ENCODE peak calls at places on chromosomes 4 and X, in nine cellular contexts. Y, Q, L, E, K, G, M, H and T are unnamed samples.
A peak's percentile ranks its signal among the peaks of the same experiment; 100 is the strongest.

GRCh38 chr4:181538435-181538834 is 704.8 kb upstream of the TENM3 start:
- DNase-seq in E (no peak), K (no peak), L (no peak), M (no peak), Q (no peak), G (no peak), H (no peak), Y (no peak), T (no peak)

GRCh38 chr4:601612-602558 is 23.5 kb upstream of the PDE6B start:
- DNase-seq in E (no peak), M (no peak), Y (no peak), L (no peak), Q (no peak), G (no peak), K (no peak), H (no peak), T (no peak)

GRCh38 chrX:45187731-45188130 is 12.9 kb downstream of the DIPK2B start:
- DNase-seq in Q (no peak), H (no peak), M (peak; percentile 51), Y (no peak), L (no peak), G (no peak), E (no peak), K (no peak), T (no peak)

GRCh38 chr4:8381814-8382581 is 58.5 kb downstream of the ACOX3 start:
- DNase-seq in M (no peak), E (no peak), L (no peak), Y (no peak), H (no peak), Q (no peak), K (no peak), G (peak; percentile 8), T (no peak)

GRCh38 chrX:42755820-42756219 is 22.1 kb downstream of the PPP1R2C start:
- DNase-seq in G (no peak), L (no peak), E (no peak), Q (no peak), Y (no peak), K (no peak), H (no peak), M (peak; percentile 78), T (no peak)

GRCh38 chr4:174948826-174949225 is 30.7 kb downstream of the ADAM29 start:
- DNase-seq in L (no peak), G (no peak), K (no peak), H (no peak), M (no peak), Q (no peak), E (no peak), Y (no peak), T (no peak)

GRCh38 chr4:108106186-108106585 is 62.5 kb downstream of the LEF1 start:
- DNase-seq in Q (no peak), E (no peak), Y (no peak), M (no peak), G (no peak), H (no peak), K (no peak), L (no peak), T (no peak)

GRCh38 chr4:41745292-41746024 is 3.1 kb downstream of the PHOX2B start:
- DNase-seq in Y (no peak), H (no peak), Q (no peak), K (peak; percentile 83), E (peak; percentile 56), L (no peak), M (no peak), G (no peak), T (no peak)

GRCh38 chr4:124854968-124855367 is 142.4 kb upstream of the ANKRD50 start:
- DNase-seq in H (peak; percentile 30), M (no peak), Q (no peak), G (no peak), Y (no peak), E (no peak), K (no peak), L (no peak), T (no peak)

GRCh38 chrX:48800574-48801280 is 1.1 kb upstream of the HDAC6 start:
- DNase-seq in K (no peak), L (peak; percentile 96), G (no peak), E (no peak), H (no peak), Q (no peak), M (no peak), Y (no peak), T (peak; percentile 60)
- TF ChIP-seq CTCF in K (no peak), L (no peak), G (no peak), E (no peak), H (no peak), Q (no peak), M (no peak), Y (no peak), T (no peak)

DNA sequence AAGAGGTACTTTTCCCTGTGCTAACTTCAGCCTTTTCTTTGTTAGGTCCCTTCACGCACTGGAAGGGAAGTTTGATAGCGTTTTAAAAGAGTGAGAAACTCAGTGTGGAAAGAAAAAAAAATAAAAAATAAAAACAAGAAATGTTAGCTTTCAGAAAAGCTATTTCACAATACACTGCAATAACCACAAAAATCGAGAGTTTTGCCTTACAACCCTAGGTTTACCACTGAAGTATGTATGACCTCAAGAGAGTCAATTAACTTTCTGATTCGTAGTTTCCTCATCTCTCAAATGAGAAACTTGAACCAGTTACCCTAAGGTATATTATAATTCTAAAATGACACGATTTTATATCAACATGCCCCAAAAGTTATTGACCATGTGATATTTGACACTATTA is 93.9 kb upstream of the JADE1 start:
- DNase-seq in Q (no peak), E (no peak), Y (no peak), G (no peak), M (no peak), L (no peak), K (no peak), H (no peak), T (peak; percentile 32)
- TF ChIP-seq MAX in Q (no peak), E (no peak), Y (no peak), G (no peak), M (no peak), L (no peak), K (no peak), H (no peak), T (no peak)

GRCh38 chrX:14533867-14534266 is 4.5 kb downstream of the GLRA2 start:
- DNase-seq in E (no peak), Y (no peak), M (no peak), L (no peak), Q (no peak), K (no peak), H (no peak), G (no peak), T (no peak)

GRCh38 chrX:14528629-14529287 is 578 bp upstream of the GLRA2 start:
- DNase-seq in G (peak; percentile 10), Y (peak; percentile 61), M (no peak), Q (peak; percentile 13), K (peak; percentile 81), L (peak; percentile 42), E (peak; percentile 27), H (peak; percentile 4), T (peak; percentile 55)

DNA sequence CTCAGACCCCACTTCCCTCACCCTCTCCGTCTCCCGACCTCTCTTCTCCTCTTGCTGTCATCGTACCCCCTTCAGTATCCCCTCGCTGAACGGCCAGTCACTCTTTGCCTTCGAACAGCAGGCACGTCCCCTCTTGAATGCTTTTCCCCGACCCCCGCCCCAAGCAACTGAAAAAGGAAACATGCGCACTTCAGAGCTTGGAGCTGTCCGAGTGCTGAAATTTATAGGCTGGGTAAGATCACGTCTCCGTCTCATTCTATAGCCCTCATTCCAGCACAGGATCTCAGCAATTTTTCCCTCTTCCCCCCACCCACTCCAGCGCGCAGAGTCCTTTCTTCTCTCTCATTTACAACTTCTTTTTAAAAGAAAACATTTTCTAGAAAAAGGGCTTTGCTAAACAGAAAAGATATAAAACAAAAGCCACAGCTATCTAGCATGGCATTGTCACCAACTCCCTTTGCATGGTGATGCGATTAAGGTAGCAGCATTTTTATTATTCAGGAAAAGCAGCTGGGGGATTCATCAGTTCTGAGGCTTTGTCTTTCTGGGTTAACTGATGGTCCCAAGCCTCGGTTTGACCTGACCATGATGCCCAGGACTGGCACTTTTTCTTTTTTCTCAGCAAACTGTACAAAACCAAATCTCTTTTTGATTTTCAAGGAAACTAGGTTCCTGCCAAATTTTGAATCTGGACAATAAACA is at the start of gene GLRA2:
- DNase-seq in H (no peak), Q (no peak), K (peak; percentile 56), L (peak; percentile 3), E (no peak), Y (peak; percentile 1), G (peak; percentile 1), M (no peak), T (peak; percentile 27)
- H3K4me3 ChIP-seq in H (no peak within 1 kb of the TSS), Q (no peak within 1 kb of the TSS), K (peak within 1 kb of the TSS; percentile 51), L (no peak within 1 kb of the TSS), E (no peak within 1 kb of the TSS), Y (no peak within 1 kb of the TSS), G (no peak within 1 kb of the TSS), M (no peak within 1 kb of the TSS), T (no peak within 1 kb of the TSS)

GRCh38 chr4:10108818-10109783 is 7.5 kb downstream of the WDR1 start:
- DNase-seq in L (no peak), E (no peak), Q (no peak), H (no peak), M (no peak), G (no peak), K (no peak), Y (no peak), T (no peak)

GRCh38 chr4:10106421-10107039 is 10.1 kb downstream of the WDR1 start:
- DNase-seq in E (peak; percentile 49), H (no peak), Y (peak; percentile 72), K (no peak), M (peak; percentile 90), G (no peak), Q (peak; percentile 62), L (peak; percentile 84), T (peak; percentile 83)

GRCh38 chr4:10108391-10108790 is 8.2 kb downstream of the WDR1 start:
- DNase-seq in Y (no peak), M (no peak), L (no peak), E (no peak), H (no peak), G (no peak), K (no peak), Q (no peak), T (no peak)

GRCh38 chr4:10105920-10106319 is 10.7 kb downstream of the WDR1 start:
- DNase-seq in L (peak; percentile 25), K (no peak), E (no peak), Q (no peak), H (no peak), Y (no peak), M (no peak), G (no peak), T (no peak)

DNA sequence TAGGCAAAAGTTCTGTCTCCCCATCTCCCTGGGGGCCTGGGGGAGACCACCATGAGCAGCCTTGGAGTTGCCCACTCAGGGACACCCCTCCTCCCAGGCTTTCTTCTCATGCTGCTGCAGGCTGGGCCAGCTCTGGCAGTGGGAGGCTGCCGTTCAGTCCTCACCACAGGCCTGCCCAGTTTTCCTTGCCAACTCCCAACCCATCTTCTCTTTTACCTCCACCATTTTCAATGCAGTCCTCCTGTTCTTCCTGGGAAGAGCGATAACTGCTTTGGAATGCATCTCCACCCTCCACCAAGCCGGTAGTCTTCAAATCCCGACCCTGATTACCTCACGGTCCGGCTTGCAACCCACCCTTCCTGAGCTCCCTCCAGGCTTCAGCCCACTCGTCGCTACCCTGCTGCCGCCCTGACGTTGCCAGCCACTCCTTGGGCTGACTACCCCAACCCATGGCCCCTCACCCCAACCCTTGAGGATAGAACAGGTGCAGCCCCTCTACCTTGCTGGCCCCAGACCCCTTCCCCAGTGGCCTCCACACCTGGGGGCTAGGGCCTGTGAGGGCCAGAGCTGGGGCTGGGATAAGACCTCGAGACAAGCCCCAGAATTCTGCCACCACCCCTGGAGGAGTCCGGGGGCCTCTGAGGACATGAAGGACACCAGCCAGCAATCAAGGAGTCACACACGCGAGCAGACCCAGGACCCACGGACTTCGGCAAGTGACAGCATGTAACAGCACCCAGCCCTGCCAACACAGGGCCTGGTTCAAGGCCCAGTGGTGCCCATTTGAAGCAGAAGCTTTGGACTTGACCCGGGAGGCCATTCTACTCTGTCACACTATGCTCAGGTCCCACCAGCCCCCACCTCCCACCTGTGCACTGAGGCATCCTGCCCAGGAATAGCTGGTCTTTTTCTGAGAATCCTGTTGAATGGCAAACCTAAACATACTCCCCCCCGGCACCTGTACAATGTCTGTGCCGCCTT is 9.2 kb downstream of the WDR1 start:
- DNase-seq in E (no peak), M (no peak), G (no peak), Q (no peak), H (no peak), L (no peak), Y (no peak), K (peak; percentile 45), T (no peak)
- TF ChIP-seq CTCF in E (no peak), M (no peak), G (no peak), Q (no peak), H (no peak), L (no peak), Y (no peak), K (no peak), T (no peak)